ENCODE peak calls at places on chromosomes 11 and 22, in six cellular contexts. N is NB4, P is lower leg skin, Q is body of pancreas, F is A549, X is H54. I is an unnamed sample.

GRCh38 chr22:46770151-46770641 is 7.7 kb downstream of the TBC1D22A start:
- DNase-seq in F (no peak), P (no peak), N (no peak), X (no peak), Q (no peak), I (no peak)

GRCh38 chr11:69041516-69041915 is 7.2 kb upstream of the TPCN2 start:
- DNase-seq in F (no peak), P (no peak), Q (no peak), N (no peak), X (no peak), I (no peak)

GRCh38 chr11:71563401-71563800 is 2.0 kb upstream of the KRTAP5-10 start:
- DNase-seq in N (peak), F (peak), Q (no peak), P (no peak), X (peak), I (peak)

GRCh38 chr11:128235446-128235845 is 351.9 kb downstream of the ETS1 start:
- DNase-seq in N (no peak), Q (no peak), P (no peak), F (no peak), X (no peak), I (no peak)

GRCh38 chr22:32603651-32604540 is 129.3 kb downstream of the FBXO7 start:
- DNase-seq in N (no peak), F (no peak), X (no peak), P (no peak), Q (no peak), I (no peak)

GRCh38 chr11:45455536-45455935 is 169.4 kb upstream of the SYT13 start:
- DNase-seq in P (no peak), X (no peak), F (no peak), Q (no peak), N (no peak), I (no peak)

GRCh38 chr22:29892757-29893156 is 9.8 kb downstream of the MTMR3 start:
- DNase-seq in Q (no peak), X (no peak), P (no peak), N (no peak), F (no peak), I (no peak)

GRCh38 chr22:22908495-22908861 is 20.9 kb downstream of the IGLL5 start:
- DNase-seq in F (no peak), N (no peak), Q (no peak), X (no peak), P (no peak), I (no peak)

GRCh38 chr11:71488086-71488967 is 35.3 kb downstream of the NADSYN1 start:
- DNase-seq in X (peak), Q (no peak), P (no peak), N (no peak), F (peak), I (no peak)

GRCh38 chr22:24758164-24758799 is 16.2 kb downstream of the PIWIL3 start:
- DNase-seq in X (peak), F (peak), P (peak), N (peak), Q (peak), I (peak)

GRCh38 chr11:14308114-14308896 is 50.7 kb downstream of the RRAS2 start:
- DNase-seq in F (peak), P (no peak), N (peak), Q (no peak), X (peak), I (peak)

GRCh38 chr11:10930224-10930960 is 72.5 kb upstream of the ZBED5 start:
- DNase-seq in Q (peak), X (no peak), P (peak), N (no peak), F (no peak), I (peak)

GRCh38 chr11:111911563-111912401 is at the start of gene CRYAB:
- DNase-seq in F (no peak), X (no peak), P (peak), Q (peak), N (no peak), I (peak)

GRCh38 chr11:71251761-71252433 is 480 bp downstream of the SHANK2 start:
- DNase-seq in N (peak), F (peak), Q (peak), X (no peak), P (no peak), I (no peak)

GRCh38 chr22:49767355-49768062 is 60.2 kb downstream of the BRD1 start:
- DNase-seq in F (peak), N (peak), Q (no peak), X (peak), P (no peak), I (peak)

GRCh38 chr11:285021-285893 is 3.7 kb upstream of the PGGHG start:
- DNase-seq in X (no peak), N (no peak), F (no peak), Q (no peak), P (no peak), I (no peak)

GRCh38 chr11:67404515-67405195 is 772 bp downstream of the TBC1D10C start:
- DNase-seq in F (no peak), P (no peak), Q (no peak), X (no peak), N (peak), I (no peak)

GRCh38 chr11:8584511-8584910 is 9.5 kb downstream of the STK33 start:
- DNase-seq in X (no peak), N (no peak), Q (no peak), F (no peak), P (no peak), I (no peak)

GRCh38 chr22:26784772-26785171 is 127.4 kb downstream of the MIAT start:
- DNase-seq in Q (no peak), P (no peak), X (no peak), N (no peak), F (no peak), I (no peak)

GRCh38 chr11:77046060-77046501 is 11.9 kb downstream of the B3GNT6 start:
- DNase-seq in Q (peak), F (peak), N (peak), P (no peak), X (no peak), I (peak)

GRCh38 chr22:45707605-45708004 is 36.0 kb downstream of the ATXN10 start:
- DNase-seq in N (no peak), P (no peak), X (no peak), F (no peak), Q (no peak), I (no peak)

GRCh38 chr22:27456696-27457503 is 344.7 kb downstream of the MN1 start:
- DNase-seq in X (peak), N (no peak), P (no peak), Q (no peak), F (peak), I (no peak)

GRCh38 chr22:40289991-40290459 is 56.3 kb upstream of the ADSL start:
- DNase-seq in Q (no peak), X (no peak), F (no peak), P (no peak), N (no peak), I (no peak)

GRCh38 chr22:38570841-38571364 is 920 bp upstream of the DMC1 start:
- DNase-seq in N (peak), F (peak), Q (peak), X (peak), P (peak), I (peak)

GRCh38 chr22:48829908-48830307 is 997.8 kb downstream of the BRD1 start:
- DNase-seq in N (no peak), F (no peak), P (no peak), X (no peak), Q (no peak), I (no peak)

GRCh38 chr11:12139144-12139881 is 28.9 kb downstream of the MICAL2 start:
- DNase-seq in Q (no peak), X (peak), N (no peak), F (no peak), P (no peak), I (no peak)

GRCh38 chr22:29217827-29218757 is 12.4 kb downstream of the EMID1 start:
- DNase-seq in P (no peak), F (no peak), Q (no peak), N (no peak), X (no peak), I (no peak)

GRCh38 chr11:70876685-70877084 is 375.7 kb downstream of the SHANK2 start:
- DNase-seq in F (no peak), N (no peak), X (no peak), Q (peak), P (no peak), I (no peak)

GRCh38 chr11:110337570-110338193 is 41.3 kb upstream of the RDX start:
- DNase-seq in F (no peak), Q (peak), N (no peak), X (no peak), P (no peak), I (no peak)

GRCh38 chr22:24289138-24289537 is 18.5 kb downstream of the SPECC1L start:
- DNase-seq in N (no peak), X (peak), P (no peak), F (no peak), Q (no peak), I (no peak)

GRCh38 chr11:44989831-44990566 is 39.3 kb upstream of the TP53I11 start:
- DNase-seq in N (no peak), Q (peak), P (peak), X (no peak), F (no peak), I (no peak)

GRCh38 chr22:42367980-42368378 is 64.2 kb downstream of the NFAM1 start:
- DNase-seq in X (no peak), P (no peak), F (no peak), N (no peak), Q (peak), I (no peak)

GRCh38 chr22:42366815-42367581 is 65.2 kb downstream of the NFAM1 start:
- DNase-seq in N (no peak), Q (peak), F (no peak), P (no peak), X (no peak), I (no peak)

GRCh38 chr22:42368379-42369249 is 63.6 kb downstream of the NFAM1 start:
- DNase-seq in N (no peak), P (no peak), F (no peak), X (no peak), Q (peak), I (no peak)

GRCh38 chr22:42371112-42371900 is 60.9 kb downstream of the NFAM1 start:
- DNase-seq in Q (no peak), X (no peak), F (no peak), N (no peak), P (no peak), I (no peak)

GRCh38 chr22:42369250-42370041 is 62.8 kb downstream of the NFAM1 start:
- DNase-seq in Q (peak), P (peak), X (peak), F (peak), N (peak), I (peak)
- TF ChIP-seq POLR2A in Q (peak), P (no peak), X (peak), F (peak), N (peak), I (no peak)

DNA sequence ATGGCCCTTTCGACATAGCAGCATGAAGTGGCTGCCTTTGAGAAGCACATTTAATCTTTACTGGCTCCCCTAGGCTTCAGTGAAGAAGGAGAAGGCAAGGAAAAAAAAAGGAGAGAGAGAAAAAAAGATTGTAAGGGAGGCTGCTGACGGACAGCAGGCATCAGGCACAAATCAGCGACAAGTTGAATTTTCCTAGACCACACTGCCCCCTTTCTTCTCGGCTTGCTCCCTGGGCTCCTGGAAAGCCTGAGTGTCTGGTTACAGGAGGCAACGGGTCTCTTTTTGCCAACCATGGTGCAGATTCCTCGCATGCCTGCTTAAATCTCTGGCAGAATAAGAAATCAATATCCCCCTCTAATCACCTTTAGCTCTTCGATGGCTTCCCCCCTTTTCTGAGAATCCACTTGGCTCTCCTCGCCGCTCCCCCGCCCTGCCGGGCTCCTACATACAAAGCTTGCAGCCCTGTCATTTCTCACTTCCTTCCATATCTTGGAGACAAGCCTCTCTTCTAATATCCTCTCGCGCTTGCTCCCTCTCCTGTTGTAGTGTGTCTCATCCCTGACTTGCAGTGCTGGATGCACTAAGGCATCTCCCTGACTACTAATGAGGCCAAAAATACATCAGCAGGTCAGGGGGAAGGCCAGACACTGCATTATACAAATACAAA is 14.3 kb downstream of the BLID start:
- DNase-seq in X (no peak), F (no peak), N (no peak), P (peak), Q (peak), I (no peak)
- TF ChIP-seq POLR2A in X (no peak), F (no peak), N (no peak), P (no peak), Q (peak), I (no peak)

GRCh38 chr11:34180045-34180813 is 74.8 kb downstream of the NAT10 start:
- DNase-seq in P (no peak), F (no peak), Q (no peak), X (no peak), N (no peak), I (no peak)
- TF ChIP-seq POLR2A in P (no peak), F (no peak), Q (no peak), X (no peak), N (no peak), I (no peak)

GRCh38 chr11:123061403-123062157 is at the start of gene HSPA8:
- DNase-seq in P (peak), Q (peak), X (no peak), N (peak), F (no peak), I (peak)
- TF ChIP-seq POLR2A in P (peak), Q (peak), X (peak), N (peak), F (peak), I (peak)

DNA sequence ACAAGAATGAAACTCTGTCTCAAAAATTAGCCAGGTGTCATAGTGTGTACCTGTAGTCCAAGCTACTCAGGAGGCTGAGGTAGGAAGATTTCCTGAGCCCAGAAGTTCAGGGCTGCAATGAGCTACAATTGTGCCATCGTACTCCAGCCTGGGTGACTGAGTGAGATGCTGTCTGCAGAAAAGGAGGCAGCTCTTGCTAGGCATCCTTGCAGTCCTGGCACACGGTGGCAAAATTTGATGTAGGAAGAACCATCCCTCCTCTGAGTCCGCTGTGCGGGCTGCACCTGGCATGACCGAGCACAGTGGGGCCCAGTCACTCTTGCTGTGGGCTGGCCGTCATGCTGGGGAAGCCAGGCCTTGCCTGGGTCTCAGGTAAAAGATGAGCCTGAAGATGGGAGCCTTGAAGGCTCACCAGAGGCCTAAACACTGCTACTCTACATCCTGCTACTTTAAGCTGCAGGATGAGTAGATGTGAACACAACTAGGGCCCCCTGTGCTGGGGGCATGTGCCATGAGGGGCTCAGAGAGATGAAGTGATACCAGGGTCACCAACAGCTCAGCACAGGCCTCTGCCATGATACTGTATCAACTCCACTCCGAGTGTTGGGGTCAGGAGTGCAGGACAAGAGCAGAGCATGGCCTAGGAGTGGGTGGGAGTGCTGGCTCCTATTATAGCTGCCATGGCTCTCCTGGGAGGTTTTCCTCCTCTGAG is 18.6 kb downstream of the CDC45 start:
- DNase-seq in F (no peak), N (no peak), Q (no peak), P (no peak), X (no peak), I (no peak)
- TF ChIP-seq POLR2A in F (no peak), N (no peak), Q (no peak), P (no peak), X (no peak), I (no peak)